ENCODE peak calls at places on chromosomes 1 and 21, in four cellular contexts. J, B, W and F are unnamed samples.

GRCh38 chr21:44630440-44630839 is 3.5 kb downstream of the KRTAP10-9 start:
- DNase-seq in B (no peak), J (no peak), W (no peak), F (no peak)

GRCh38 chr1:58881471-58881994 is 97.7 kb upstream of the JUN start:
- DNase-seq in B (no peak), J (peak), W (no peak), F (no peak)

GRCh38 chr1:19808351-19808750 is 6.7 kb downstream of the RNF186 start:
- DNase-seq in W (no peak), J (no peak), B (no peak), F (no peak)

GRCh38 chr1:170305777-170306299 is 160.1 kb downstream of the NTMT2 start:
- DNase-seq in J (peak), B (no peak), W (no peak), F (no peak)

GRCh38 chr1:209805875-209806760 is at the start of gene IRF6:
- DNase-seq in J (peak), W (peak), B (peak), F (no peak)

GRCh38 chr1:101769520-101769919 is 227.2 kb downstream of the OLFM3 start:
- DNase-seq in B (no peak), J (peak), W (no peak), F (no peak)

GRCh38 chr1:198880397-198880796 is 241.6 kb downstream of the PTPRC start:
- DNase-seq in W (no peak), B (no peak), J (peak), F (no peak)

GRCh38 chr21:39125752-39126485 is 57.3 kb downstream of the PSMG1 start:
- DNase-seq in W (no peak), J (peak), B (peak), F (no peak)

GRCh38 chr21:32413697-32414578 is 1.4 kb downstream of the EVA1C start:
- DNase-seq in J (peak), W (no peak), B (no peak), F (no peak)

GRCh38 chr1:8651962-8652361 is 165.5 kb downstream of the RERE start:
- DNase-seq in W (no peak), B (no peak), J (no peak), F (no peak)

GRCh38 chr21:39630191-39630591 is 17.5 kb downstream of the B3GALT5 start:
- DNase-seq in B (no peak), J (peak), W (no peak), F (no peak)

GRCh38 chr1:178633068-178633467 is 92.0 kb upstream of the RALGPS2 start:
- DNase-seq in J (peak), B (no peak), W (no peak), F (no peak)

GRCh38 chr1:30437059-30437576 is 286.3 kb downstream of the MATN1 start:
- DNase-seq in W (no peak), J (no peak), B (peak), F (no peak)

GRCh38 chr1:203305809-203306088 is 430 bp downstream of the BTG2 start:
- DNase-seq in B (no peak), W (no peak), J (no peak), F (no peak)

GRCh38 chr1:53462769-53463501 is 3.7 kb downstream of the DMRTB1 start:
- DNase-seq in J (no peak), W (no peak), B (peak), F (no peak)

GRCh38 chr1:206735553-206736031 is 35.0 kb upstream of the IL19 start:
- DNase-seq in W (no peak), B (no peak), J (peak), F (no peak)

GRCh38 chr1:86906419-86906818 is 7.5 kb downstream of the SELENOF start:
- DNase-seq in W (no peak), B (no peak), J (no peak), F (no peak)

GRCh38 chr1:160413716-160414115 is 13.4 kb downstream of the VANGL2 start:
- DNase-seq in J (no peak), W (no peak), B (no peak), F (no peak)

GRCh38 chr1:110003747-110004428 is 19.3 kb downstream of the AHCYL1 start:
- DNase-seq in B (no peak), J (peak), W (peak), F (no peak)

GRCh38 chr21:46110499-46111192 is 12.7 kb downstream of the COL6A2 start:
- DNase-seq in J (peak), W (no peak), B (no peak), F (no peak)

GRCh38 chr1:6420594-6421042 is 899 bp upstream of the HES2 start:
- DNase-seq in W (no peak), J (no peak), B (no peak), F (peak)

GRCh38 chr21:45882641-45883040 is 98.9 kb upstream of the COL6A1 start:
- DNase-seq in J (no peak), B (peak), W (no peak), F (no peak)

GRCh38 chr1:19208710-19209438 is 1.2 kb downstream of the UBR4 start:
- DNase-seq in W (no peak), J (peak), B (no peak), F (no peak)

GRCh38 chr1:34884536-34884935 is 25.0 kb upstream of the SMIM12 start:
- DNase-seq in J (no peak), W (no peak), B (no peak), F (no peak)

GRCh38 chr1:34887593-34887992 is 28.0 kb upstream of the SMIM12 start:
- DNase-seq in J (no peak), W (no peak), B (no peak), F (no peak)

GRCh38 chr1:34885405-34886247 is 26.1 kb upstream of the SMIM12 start:
- DNase-seq in B (no peak), J (peak), W (peak), F (no peak)

GRCh38 chr1:34889705-34890104 is 30.2 kb upstream of the SMIM12 start:
- DNase-seq in J (peak), B (no peak), W (no peak), F (no peak)

DNA sequence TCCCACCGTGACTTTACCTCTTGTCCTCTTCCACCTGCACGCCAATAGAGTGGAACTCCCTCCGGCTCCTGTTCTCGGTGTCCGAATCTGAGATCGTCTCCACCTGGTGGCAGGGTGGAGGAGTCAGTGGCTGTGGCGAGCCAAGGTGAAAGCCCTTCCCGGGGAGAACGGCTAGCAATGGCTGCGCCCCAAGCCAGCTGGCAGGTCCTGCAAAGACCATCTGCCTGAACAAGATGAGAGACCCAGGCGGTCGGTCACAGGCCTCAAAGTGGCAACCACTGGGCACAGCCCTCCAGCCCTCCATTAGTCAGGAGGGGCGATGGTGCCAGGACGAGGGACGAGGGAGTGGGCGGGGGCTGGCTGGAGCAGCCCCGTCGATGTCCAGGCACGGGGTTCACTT is 25.4 kb upstream of the SMIM12 start:
- DNase-seq in W (no peak), B (no peak), J (no peak), F (no peak)
- TF ChIP-seq CTCF in W (no peak), B (no peak), J (no peak), F (no peak)

GRCh38 chr21:14382486-14382834 is 486 bp downstream of the HSPA13 start:
- DNase-seq in W (no peak), B (no peak), J (peak), F (no peak)
- TF ChIP-seq CTCF in W (no peak), B (no peak), J (no peak), F (no peak)

DNA sequence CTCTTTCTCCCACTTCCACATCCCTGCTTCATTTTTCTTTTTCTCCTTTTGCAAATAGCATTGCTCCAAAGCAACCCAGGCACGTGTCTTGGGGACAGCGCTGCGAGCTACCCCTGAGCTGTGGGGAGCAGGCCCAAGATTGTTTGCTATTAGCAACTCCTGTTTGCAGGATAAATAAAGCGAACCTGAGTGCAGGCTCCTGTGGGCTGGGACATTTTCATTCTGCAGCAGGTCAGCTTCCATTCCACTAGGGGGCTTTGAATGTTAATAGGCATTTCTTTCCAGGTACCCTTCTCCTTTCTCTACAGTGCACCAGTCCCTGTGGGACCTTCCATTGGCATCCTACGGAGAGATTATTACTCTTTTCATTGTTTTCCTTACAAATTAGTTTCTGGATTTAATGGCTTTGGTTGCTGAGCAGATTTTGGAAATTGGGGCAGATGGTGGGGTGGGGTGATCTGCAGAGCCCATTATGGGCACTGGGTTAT is 54.0 kb downstream of the OLFML3 start:
- DNase-seq in J (no peak), W (no peak), B (no peak), F (no peak)
- TF ChIP-seq CTCF in J (peak), W (peak), B (no peak), F (peak)

GRCh38 chr1:156927215-156928042 is 7.0 kb downstream of the LRRC71 start:
- DNase-seq in W (peak), J (peak), B (peak), F (no peak)
- TF ChIP-seq CTCF in W (peak), J (peak), B (no peak), F (peak)